ENCODE peak calls at places on chromosomes 16 and 17, in ten cellular contexts. V is head of caudate nucleus, Y is fibroblast of gingiva, L is KG1, X is SK-N-DZ, K is GM20000, R is putamen, C is NCI-H1105, D is MV-4-11, P is RPMI7951. W is an unnamed sample.

GRCh38 chr17:42221886-42222745 is 27.8 kb upstream of the GHDC start:
- DNase-seq in V (peak; percentile 59), Y (peak; percentile 48), L (peak; percentile 16), X (peak; percentile 35), K (peak; percentile 78), R (peak; percentile 19), C (no peak), D (peak; percentile 67), P (peak; percentile 20), W (peak; percentile 39)

GRCh38 chr16:56354746-56355145 is 70.6 kb downstream of the AMFR start:
- DNase-seq in V (no peak), Y (no peak), L (no peak), X (no peak), K (no peak), R (no peak), C (no peak), D (no peak), P (no peak), W (no peak)

GRCh38 chr17:34251186-34251585 is 3.9 kb upstream of the CCL2 start:
- DNase-seq in V (no peak), Y (no peak), L (no peak), X (no peak), K (no peak), R (no peak), C (no peak), D (no peak), P (no peak), W (no peak)

GRCh38 chr16:8831450-8832382 is 34.1 kb downstream of the PMM2 start:
- DNase-seq in V (no peak), Y (no peak), L (no peak), X (no peak), K (no peak), R (no peak), C (no peak), D (no peak), P (no peak), W (no peak)

GRCh38 chr16:30113031-30113710 is at the start of gene GDPD3:
- DNase-seq in V (no peak), Y (no peak), L (no peak), X (no peak), K (no peak), R (no peak), C (no peak), D (no peak), P (peak; percentile 10), W (no peak)

GRCh38 chr16:10751291-10751697 is 7.7 kb downstream of the NUBP1 start:
- DNase-seq in V (peak; percentile 44), Y (no peak), L (no peak), X (no peak), K (peak; percentile 42), R (no peak), C (no peak), D (no peak), P (no peak), W (no peak)

GRCh38 chr16:85986931-85987749 is 88.2 kb downstream of the IRF8 start:
- DNase-seq in V (no peak), Y (no peak), L (peak; percentile 25), X (no peak), K (peak; percentile 79), R (no peak), C (no peak), D (peak; percentile 26), P (peak; percentile 17), W (no peak)

GRCh38 chr16:881219-882097 is 80.9 kb upstream of the GNG13 start:
- DNase-seq in V (no peak), Y (no peak), L (no peak), X (no peak), K (no peak), R (no peak), C (no peak), D (peak; percentile 34), P (no peak), W (no peak)

GRCh38 chr16:11585460-11586374 is 1.0 kb downstream of the LITAF start:
- DNase-seq in V (no peak), Y (peak; percentile 17), L (peak; percentile 26), X (no peak), K (peak; percentile 44), R (no peak), C (no peak), D (no peak), P (no peak), W (peak; percentile 19)

GRCh38 chr17:7064248-7064647 is 15.8 kb downstream of the CLEC10A start:
- DNase-seq in V (no peak), Y (no peak), L (no peak), X (no peak), K (no peak), R (no peak), C (no peak), D (peak; percentile 13), P (peak; percentile 72), W (no peak)

GRCh38 chr17:4329838-4330237 is 36.6 kb downstream of the UBE2G1 start:
- DNase-seq in V (no peak), Y (peak; percentile 81), L (no peak), X (no peak), K (no peak), R (no peak), C (no peak), D (peak; percentile 26), P (peak; percentile 83), W (no peak)

GRCh38 chr16:77171750-77172635 is 19.0 kb upstream of the MON1B start:
- DNase-seq in V (peak; percentile 20), Y (peak; percentile 43), L (peak; percentile 51), X (peak; percentile 81), K (peak; percentile 43), R (peak; percentile 49), C (peak; percentile 42), D (peak; percentile 33), P (peak; percentile 56), W (peak; percentile 0)

GRCh38 chr17:73644145-73645049 is at the start of gene SDK2:
- DNase-seq in V (no peak), Y (no peak), L (no peak), X (no peak), K (peak; percentile 50), R (no peak), C (no peak), D (no peak), P (no peak), W (peak; percentile 48)

GRCh38 chr17:66679631-66680517 is 155.0 kb upstream of the CACNG5 start:
- DNase-seq in V (no peak), Y (no peak), L (no peak), X (no peak), K (no peak), R (no peak), C (no peak), D (no peak), P (no peak), W (no peak)

GRCh38 chr17:16428098-16428882 is 12.9 kb downstream of the TRPV2 start:
- DNase-seq in V (peak; percentile 68), Y (peak; percentile 42), L (no peak), X (peak; percentile 85), K (no peak), R (peak; percentile 52), C (peak; percentile 23), D (peak; percentile 66), P (no peak), W (no peak)

GRCh38 chr16:81212830-81213465 is 25.5 kb upstream of the BCO1 start:
- DNase-seq in V (no peak), Y (no peak), L (no peak), X (peak; percentile 76), K (no peak), R (no peak), C (no peak), D (no peak), P (no peak), W (no peak)

W was measured in NCI-H774.